ENCODE peak calls at places on chromosomes 1 and 21, in seven cellular contexts. F, P, C, T, Z, J and G are unnamed samples.

GRCh38 chr1:10057305-10057704 is 24.5 kb downstream of the UBE4B start:
- DNase-seq in F (no peak), P (no peak), C (no peak), T (no peak), Z (peak), J (no peak), G (peak)

GRCh38 chr21:22827422-22827821 is 1829.2 kb downstream of the NCAM2 start:
- DNase-seq in F (no peak), P (no peak), C (no peak), T (no peak), Z (no peak), J (no peak), G (no peak)

GRCh38 chr1:8512504-8512903 is 194.6 kb downstream of the SLC45A1 start:
- DNase-seq in F (no peak), P (no peak), C (no peak), T (no peak), Z (no peak), J (no peak), G (no peak)

GRCh38 chr1:2455757-2456156 is 20.3 kb upstream of the PLCH2 start:
- DNase-seq in F (no peak), P (no peak), C (no peak), T (no peak), Z (no peak), J (no peak), G (peak)

GRCh38 chr1:106222415-106222814 is 834.1 kb upstream of the PRMT6 start:
- DNase-seq in F (no peak), P (no peak), C (no peak), T (no peak), Z (peak), J (no peak), G (no peak)

GRCh38 chr1:16451868-16452528 is 11.5 kb downstream of the NECAP2 start:
- DNase-seq in F (no peak), P (no peak), C (no peak), T (no peak), Z (no peak), J (no peak), G (no peak)

GRCh38 chr1:173015629-173016028 is 35.1 kb downstream of the TNFSF18 start:
- DNase-seq in F (no peak), P (no peak), C (no peak), T (no peak), Z (no peak), J (no peak), G (peak)

GRCh38 chr1:29641921-29642320 is 405.6 kb downstream of the PTPRU start:
- DNase-seq in F (no peak), P (no peak), C (no peak), T (no peak), Z (no peak), J (no peak), G (no peak)

GRCh38 chr1:109466100-109466439 is 276 bp upstream of the SYPL2 start:
- DNase-seq in F (no peak), P (no peak), C (no peak), T (no peak), Z (no peak), J (no peak), G (no peak)

GRCh38 chr1:176051902-176052518 is 155.1 kb downstream of the COP1 start:
- DNase-seq in F (no peak), P (no peak), C (no peak), T (no peak), Z (peak), J (no peak), G (peak)

GRCh38 chr1:111172463-111172862 is 28.0 kb downstream of the DENND2D start:
- DNase-seq in F (no peak), P (no peak), C (no peak), T (no peak), Z (no peak), J (no peak), G (no peak)

GRCh38 chr1:116167625-116168276 is 56.6 kb downstream of the MAB21L3 start:
- DNase-seq in F (peak), P (no peak), C (peak), T (no peak), Z (peak), J (no peak), G (no peak)

GRCh38 chr1:12165342-12165741 is 1.4 kb upstream of the TNFRSF1B start:
- DNase-seq in F (no peak), P (no peak), C (no peak), T (no peak), Z (no peak), J (no peak), G (no peak)

GRCh38 chr21:27480841-27481261 is 514.0 kb upstream of the ADAMTS5 start:
- DNase-seq in F (no peak), P (no peak), C (no peak), T (no peak), Z (peak), J (no peak), G (no peak)

GRCh38 chr1:196623079-196623478 is 14.8 kb upstream of the KCNT2 start:
- DNase-seq in F (no peak), P (no peak), C (no peak), T (no peak), Z (no peak), J (no peak), G (no peak)

GRCh38 chr21:34112316-34113033 is 39.1 kb downstream of the MRPS6 start:
- DNase-seq in F (no peak), P (no peak), C (no peak), T (no peak), Z (no peak), J (no peak), G (peak)

GRCh38 chr1:209411491-209411929 is 172.0 kb upstream of the CAMK1G start:
- DNase-seq in F (no peak), P (no peak), C (no peak), T (no peak), Z (peak), J (no peak), G (no peak)

GRCh38 chr1:83905315-83905907 is 93.5 kb downstream of the TTLL7 start:
- DNase-seq in F (peak), P (peak), C (no peak), T (no peak), Z (peak), J (no peak), G (peak)

GRCh38 chr1:173341307-173341706 is 134.2 kb upstream of the TNFSF4 start:
- DNase-seq in F (no peak), P (no peak), C (no peak), T (no peak), Z (peak), J (no peak), G (no peak)

GRCh38 chr1:220045356-220046051 is 801 bp downstream of the EPRS1 start:
- DNase-seq in F (peak), P (peak), C (peak), T (no peak), Z (no peak), J (no peak), G (peak)

GRCh38 chr1:239386453-239387303 is at the start of gene CHRM3:
- DNase-seq in F (peak), P (peak), C (peak), T (no peak), Z (peak), J (peak), G (no peak)